ENCODE peak calls at places on chromosomes 5 and 9, in seven cellular contexts. L, W, Z, C, R, H and E are unnamed samples. For H3K4me1, the result is how much of the 10 kb centered on the place peaks cover.

GRCh38 chr5:149448831-149449714 is 70.0 kb upstream of the IL17B start:
- DNase-seq in R (no peak), L (no peak), Z (peak), W (no peak), H (peak), C (no peak), E (no peak)

GRCh38 chr5:107674655-107675054 is 3.9 kb upstream of the EFNA5 start:
- DNase-seq in R (no peak), H (peak), L (no peak), W (no peak), Z (no peak), C (no peak), E (no peak)

GRCh38 chr5:166724284-166724683 is 1567.2 kb upstream of the WWC1 start:
- DNase-seq in Z (no peak), W (no peak), H (peak), C (no peak), L (no peak), R (no peak), E (no peak)

GRCh38 chr9:115883467-115884329 is 269.9 kb upstream of the PAPPA start:
- DNase-seq in Z (peak), C (no peak), R (no peak), W (no peak), H (peak), L (no peak), E (no peak)

GRCh38 chr9:136764301-136764891 is at the start of gene LCN15:
- DNase-seq in L (no peak), W (no peak), Z (no peak), R (no peak), C (no peak), H (no peak), E (no peak)

GRCh38 chr9:126538550-126538949 is 75.2 kb upstream of the LMX1B start:
- DNase-seq in L (no peak), Z (no peak), H (no peak), W (no peak), R (no peak), C (no peak), E (no peak)

GRCh38 chr9:93134018-93134739 is at the start of gene NINJ1:
- DNase-seq in H (peak), C (peak), Z (peak), R (peak), W (peak), L (peak), E (peak)

GRCh38 chr5:1246711-1247431 is 21.7 kb downstream of the SLC6A18 start:
- DNase-seq in L (no peak), R (peak), C (peak), W (no peak), Z (peak), H (no peak), E (no peak)

GRCh38 chr9:123063172-123063508 is 29.7 kb downstream of the GPR21 start:
- DNase-seq in C (no peak), R (no peak), H (peak), W (no peak), L (no peak), Z (no peak), E (no peak)

GRCh38 chr5:174383196-174384178 is 338.0 kb downstream of the NSG2 start:
- DNase-seq in W (no peak), L (no peak), Z (no peak), R (no peak), H (peak), C (no peak), E (no peak)

GRCh38 chr9:136051568-136052432 is 43.3 kb downstream of the NACC2 start:
- DNase-seq in R (no peak), C (peak), H (peak), Z (peak), W (peak), L (peak), E (peak)

GRCh38 chr5:171405615-171406014 is 13.8 kb upstream of the FGF18 start:
- DNase-seq in H (peak), R (no peak), C (no peak), L (no peak), W (no peak), Z (no peak), E (no peak)

GRCh38 chr9:114386886-114387677 is 700 bp downstream of the AKNA start:
- DNase-seq in L (peak), Z (no peak), C (peak), H (peak), R (no peak), W (peak), E (no peak)

GRCh38 chr9:114386361-114386885 is 1.4 kb downstream of the AKNA start:
- DNase-seq in R (no peak), C (no peak), W (no peak), H (no peak), Z (no peak), L (peak), E (no peak)

GRCh38 chr9:114388764-114389375 is 1.1 kb upstream of the AKNA start:
- DNase-seq in H (no peak), Z (no peak), C (no peak), L (no peak), W (peak), R (no peak), E (no peak)

GRCh38 chr9:114389612-114390368 is 2.0 kb upstream of the AKNA start:
- DNase-seq in L (peak), H (no peak), C (no peak), R (no peak), Z (no peak), W (no peak), E (no peak)

DNA sequence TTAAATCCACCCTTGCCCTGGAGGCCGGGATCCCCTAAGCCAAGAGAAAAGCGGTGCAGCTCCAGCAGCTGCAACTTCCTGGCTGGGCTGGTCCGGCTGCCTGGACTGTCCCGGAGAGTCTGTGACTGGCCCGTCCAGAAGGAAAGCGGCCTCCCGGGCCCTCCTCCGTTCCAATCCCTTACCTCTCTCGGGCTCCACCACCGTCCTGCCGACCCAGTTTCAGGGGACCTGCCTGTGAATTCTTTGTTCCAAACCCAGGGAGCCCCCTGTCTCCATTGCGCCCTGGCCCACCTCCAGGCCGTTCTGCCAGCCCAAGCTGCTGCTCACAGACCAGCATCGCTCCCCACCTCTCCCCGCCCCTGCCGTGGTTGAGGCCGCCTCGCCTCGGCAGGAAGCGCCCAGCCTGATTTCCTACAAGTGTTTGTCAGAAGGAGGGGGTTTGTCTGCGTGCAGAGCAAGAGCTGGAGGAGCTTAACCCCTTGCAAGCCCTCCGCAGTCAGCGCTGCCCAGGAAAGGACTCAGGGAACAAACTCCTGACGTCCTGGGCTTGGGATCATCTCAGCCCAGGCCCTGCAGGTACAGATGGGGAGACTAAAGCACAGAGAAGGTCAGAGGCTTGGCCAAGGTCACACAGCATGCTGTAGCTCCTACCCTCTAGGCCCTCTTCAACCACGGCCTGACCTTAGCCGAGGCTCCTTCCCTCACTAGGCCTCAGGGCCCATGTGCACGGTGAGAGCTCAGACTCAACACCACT is at the start of gene AKNA:
- DNase-seq in C (peak), Z (peak), R (peak), H (peak), W (peak), L (peak), E (peak)
- H3K27ac ChIP-seq in C (peak), Z (peak), R (peak), H (peak), W (peak), L (peak), E (peak)

GRCh38 chr5:141223112-141223783 is at the start of gene PCDHB14:
- DNase-seq in Z (peak), H (peak), W (no peak), C (no peak), L (no peak), R (no peak), E (no peak)
- H3K4me3 ChIP-seq in Z (peak), H (no peak), W (peak), C (peak), L (no peak), R (peak), E (peak)

DNA sequence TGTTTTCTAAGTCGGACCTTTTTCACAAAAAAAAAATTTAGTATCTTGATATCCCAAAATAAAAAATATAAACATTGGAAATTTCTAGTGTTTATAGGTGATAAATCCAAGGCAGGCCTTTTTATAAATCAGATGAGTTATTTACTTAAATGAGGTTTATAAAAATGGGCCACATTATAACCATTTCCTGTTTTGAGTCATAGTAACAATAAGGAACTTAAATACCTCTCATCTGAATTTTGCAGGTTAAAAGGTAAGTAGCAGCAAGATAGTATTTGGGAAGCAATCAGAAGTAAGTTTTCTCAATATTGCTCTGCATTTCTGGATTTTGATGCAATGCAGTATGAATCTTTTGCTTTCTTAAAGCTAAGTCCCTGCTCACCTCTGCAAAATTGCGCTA is 3.9 kb downstream of the SPTAN1 start:
- DNase-seq in C (no peak), R (no peak), L (no peak), Z (peak), W (no peak), H (no peak), E (no peak)
- H3K4me1 ChIP-seq in C (under half), R (half or more), L (half or more), Z (half or more), W (half or more), H (under half), E (half or more)

GRCh38 chr5:145774442-145774841 is 60.7 kb downstream of the PRELID2 start:
- DNase-seq in Z (no peak), H (no peak), L (no peak), W (no peak), R (no peak), C (no peak), E (no peak)
- H3K27ac ChIP-seq in Z (no peak), H (no peak), L (no peak), W (no peak), R (no peak), C (no peak), E (no peak)